ENCODE peak calls at places on chromosomes 13 and 19, in six cellular contexts. O, A, F, Q, W and G are unnamed samples.
A peak's percentile ranks its signal among the peaks of the same experiment; 100 is the strongest.

GRCh38 chr19:39506944-39507714 is 7.8 kb upstream of the SELENOV start:
- DNase-seq in O (peak; percentile 86), A (peak; percentile 79), F (no peak), Q (peak; percentile 51), W (peak; percentile 71), G (peak; percentile 87)

GRCh38 chr19:16661480-16662034 is 618 bp downstream of the TMEM38A start:
- DNase-seq in O (no peak), A (peak; percentile 19), F (no peak), Q (no peak), W (no peak), G (peak; percentile 24)

GRCh38 chr13:107743100-107743499 is 472.2 kb downstream of the LIG4 start:
- DNase-seq in O (no peak), A (peak; percentile 46), F (peak; percentile 33), Q (no peak), W (no peak), G (no peak)

GRCh38 chr13:62879071-62879470 is 1463.4 kb upstream of the PCDH20 start:
- DNase-seq in O (no peak), A (peak; percentile 44), F (no peak), Q (peak; percentile 12), W (no peak), G (no peak)

GRCh38 chr19:4343845-4344713 is 717 bp downstream of the MPND start:
- DNase-seq in O (no peak), A (no peak), F (no peak), Q (no peak), W (no peak), G (peak; percentile 52)

GRCh38 chr13:46183018-46183940 is 1.3 kb upstream of the LCP1 start:
- DNase-seq in O (no peak), A (no peak), F (no peak), Q (no peak), W (no peak), G (no peak)

GRCh38 chr13:44365008-44365407 is 8.6 kb upstream of the SERP2 start:
- DNase-seq in O (peak; percentile 37), A (peak; percentile 65), F (no peak), Q (peak; percentile 91), W (no peak), G (no peak)

GRCh38 chr19:1167687-1168561 is 6.1 kb downstream of the SBNO2 start:
- DNase-seq in O (no peak), A (no peak), F (peak; percentile 78), Q (no peak), W (no peak), G (no peak)

GRCh38 chr19:8610041-8610927 is at the start of gene ADAMTS10:
- DNase-seq in O (peak; percentile 67), A (peak; percentile 62), F (no peak), Q (peak; percentile 66), W (no peak), G (peak; percentile 71)

GRCh38 chr19:3096267-3096901 is 2.2 kb downstream of the GNA11 start:
- DNase-seq in O (no peak), A (no peak), F (no peak), Q (no peak), W (no peak), G (peak; percentile 36)

GRCh38 chr19:3096902-3097326 is 2.8 kb downstream of the GNA11 start:
- DNase-seq in O (no peak), A (no peak), F (no peak), Q (no peak), W (no peak), G (peak; percentile 61)

GRCh38 chr19:3097442-3097871 is 3.3 kb downstream of the GNA11 start:
- DNase-seq in O (no peak), A (peak; percentile 17), F (no peak), Q (no peak), W (no peak), G (no peak)

GRCh38 chr19:3095375-3096191 is 1.4 kb downstream of the GNA11 start:
- DNase-seq in O (peak; percentile 88), A (peak; percentile 35), F (no peak), Q (no peak), W (peak; percentile 52), G (peak; percentile 64)

DNA sequence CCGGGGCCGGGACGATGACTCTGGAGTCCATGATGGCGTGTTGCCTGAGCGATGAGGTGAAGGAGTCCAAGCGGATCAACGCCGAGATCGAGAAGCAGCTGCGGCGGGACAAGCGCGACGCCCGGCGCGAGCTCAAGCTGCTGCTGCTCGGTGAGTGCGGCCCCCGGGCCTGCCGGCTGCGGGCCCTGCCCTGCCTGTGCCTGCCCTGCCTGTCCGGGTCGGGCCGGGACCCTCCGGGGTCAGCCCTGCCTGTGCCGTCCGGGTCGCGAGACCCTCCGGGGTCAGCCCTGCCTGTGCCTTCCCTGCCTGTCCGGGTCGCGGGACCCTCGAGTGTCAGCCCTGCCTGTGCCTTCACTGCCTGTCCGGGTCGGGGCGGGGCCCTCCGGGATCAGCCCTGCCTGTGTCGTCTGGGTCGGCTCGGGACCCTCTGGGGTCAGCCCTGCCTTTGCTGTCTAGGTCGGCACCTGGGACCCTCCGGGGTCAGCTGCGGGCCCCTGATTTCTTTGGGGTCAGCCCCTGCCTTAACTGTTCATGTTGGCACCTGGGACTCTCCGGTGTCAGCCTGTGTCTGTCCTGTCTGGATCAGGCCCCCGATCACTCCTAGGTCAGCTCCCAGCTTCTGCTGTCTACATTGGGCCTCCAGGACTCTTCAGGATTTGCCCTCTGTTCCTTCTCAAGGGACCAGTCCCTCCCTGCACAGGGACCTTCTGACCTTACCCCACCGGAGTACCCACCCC is 644 bp downstream of the GNA11 start:
- DNase-seq in O (no peak), A (peak; percentile 76), F (no peak), Q (no peak), W (no peak), G (peak; percentile 52)
- H3K4me2 ChIP-seq in O (peak overlapping the region; percentile 84), A (peak overlapping the region; percentile 94), F (peak overlapping the region; percentile 83), Q (peak overlapping the region; percentile 99), W (peak overlapping the region; percentile 95), G (peak overlapping the region; percentile 99)

DNA sequence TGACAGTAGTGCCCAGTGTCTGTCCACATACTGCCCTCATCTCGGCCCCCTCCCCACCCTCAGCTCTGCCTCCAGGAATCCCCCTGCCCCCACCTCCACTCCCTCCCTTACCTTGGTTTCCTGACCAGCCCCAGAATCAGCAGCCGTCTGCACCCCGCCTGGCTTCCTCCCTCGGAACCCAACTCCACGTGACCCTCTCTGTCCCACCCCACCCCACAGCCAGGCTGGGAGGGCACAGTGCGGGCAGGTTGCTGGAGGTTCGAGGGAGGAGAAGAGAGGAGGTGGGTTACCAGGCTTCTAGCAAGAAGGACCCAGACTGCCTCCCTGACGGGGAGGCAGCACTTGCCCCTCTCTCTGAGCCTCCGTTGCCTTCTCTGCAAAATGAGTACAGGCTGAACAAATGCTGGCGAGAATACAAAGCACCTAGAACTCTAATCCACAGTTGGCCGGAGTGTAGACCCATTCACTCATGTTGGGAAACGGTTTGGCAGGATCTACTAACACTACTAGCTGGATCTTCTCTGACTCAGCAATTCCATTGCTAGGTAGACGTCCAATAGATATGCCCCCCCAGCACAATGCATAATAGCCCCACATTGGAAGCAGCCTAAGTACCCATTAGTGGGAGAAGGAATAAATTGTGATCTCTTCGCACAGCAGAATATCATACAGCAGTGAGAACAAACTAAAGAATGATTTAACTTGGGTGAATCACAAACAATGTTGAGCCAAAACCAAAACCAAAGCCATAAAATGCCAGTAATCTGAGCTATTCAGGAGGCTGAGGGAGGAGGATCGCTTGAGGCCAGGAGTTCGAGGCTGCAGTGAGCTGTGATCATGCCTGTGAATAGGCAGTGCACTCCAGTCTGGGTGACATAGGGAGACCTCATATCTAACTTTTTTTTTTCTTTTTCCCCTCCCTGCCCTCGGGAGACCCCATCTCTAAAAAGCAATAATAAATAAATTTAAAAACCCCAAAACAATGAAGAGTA is at the start of gene RASAL3:
- DNase-seq in O (no peak), A (no peak), F (no peak), Q (no peak), W (no peak), G (no peak)
- H3K4me2 ChIP-seq in O (no peak within 1 kb of the TSS), A (no peak within 1 kb of the TSS), F (no peak within 1 kb of the TSS), Q (no peak within 1 kb of the TSS), W (no peak within 1 kb of the TSS), G (no peak within 1 kb of the TSS)

DNA sequence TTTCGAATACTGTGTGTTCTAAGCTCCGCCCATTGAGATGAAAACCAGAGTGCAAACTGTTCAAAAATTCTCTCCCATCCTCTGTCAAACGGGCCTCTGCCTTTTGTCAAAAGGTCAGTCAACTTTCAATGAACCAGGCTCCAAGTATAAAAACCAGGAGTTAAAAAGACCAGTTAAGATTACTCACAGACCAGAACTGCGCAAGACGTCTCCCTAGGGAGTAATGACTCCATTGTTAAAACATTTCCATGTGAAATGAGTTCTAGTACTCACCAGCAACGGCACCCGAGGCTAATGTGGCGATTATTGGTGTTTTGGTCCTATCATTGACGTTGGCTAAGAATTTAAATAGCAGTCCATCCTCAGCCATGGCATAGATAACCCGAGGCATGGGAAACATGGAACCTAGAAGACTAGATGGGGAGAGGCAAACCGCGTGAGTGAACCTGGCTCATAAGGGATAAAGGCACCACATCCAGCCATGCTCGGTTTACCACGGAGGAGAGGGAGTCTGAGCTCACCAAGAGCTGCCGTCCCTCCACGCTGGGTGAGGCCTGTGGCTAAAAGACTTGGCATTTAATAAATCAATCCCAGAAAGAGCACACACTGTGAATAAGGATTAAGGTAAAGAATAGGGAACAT is 73.3 kb downstream of the SLC7A1 start:
- DNase-seq in O (no peak), A (peak; percentile 98), F (no peak), Q (peak; percentile 90), W (no peak), G (peak; percentile 34)
- H3K4me2 ChIP-seq in O (no peak overlapping the region), A (peak overlapping the region; percentile 58), F (no peak overlapping the region), Q (peak overlapping the region; percentile 44), W (no peak overlapping the region), G (no peak overlapping the region)

GRCh38 chr19:47540748-47541147 is 25.9 kb upstream of the NAPA start:
- DNase-seq in O (peak; percentile 64), A (peak; percentile 43), F (no peak), Q (peak; percentile 12), W (no peak), G (no peak)
- H3K4me2 ChIP-seq in O (no peak overlapping the region), A (no peak overlapping the region), F (no peak overlapping the region), Q (no peak overlapping the region), W (no peak overlapping the region), G (no peak overlapping the region)